ENCODE peak calls at places on chromosomes 16 and 17, in eight cellular contexts. K is left ventricle myocardium superior, V is NCI-H345, X is ascending aorta, J is iris pigment epithelial cell, F is GM23338, I is M059J, L is HEK293T. Y is an unnamed sample.

GRCh38 chr17:57839571-57839923 is 10.3 kb downstream of the MRPS23 start:
- DNase-seq in I (no peak), J (no peak), L (no peak), K (no peak), F (no peak), X (no peak), V (no peak), Y (no peak)

GRCh38 chr17:6110088-6110487 is 39.9 kb downstream of the WSCD1 start:
- DNase-seq in F (no peak), J (no peak), L (no peak), X (no peak), V (no peak), I (no peak), K (no peak), Y (no peak)

GRCh38 chr17:1482686-1483445 is 9.6 kb downstream of the MYO1C start:
- DNase-seq in K (peak), V (no peak), X (no peak), L (no peak), J (no peak), I (no peak), F (peak), Y (no peak)

GRCh38 chr16:2180962-2181923 is 15.2 kb downstream of the CASKIN1 start:
- DNase-seq in K (no peak), L (no peak), F (peak), J (no peak), V (no peak), I (no peak), X (no peak), Y (no peak)

GRCh38 chr16:81130126-81130525 is 33.9 kb upstream of the GCSH start:
- DNase-seq in K (no peak), J (no peak), L (no peak), X (no peak), V (no peak), I (no peak), F (no peak), Y (no peak)

GRCh38 chr17:73592531-73592961 is 51.7 kb downstream of the SDK2 start:
- DNase-seq in F (no peak), I (no peak), J (no peak), X (no peak), L (no peak), K (no peak), V (no peak), Y (no peak)

GRCh38 chr16:3266873-3267537 is 10.6 kb upstream of the MEFV start:
- DNase-seq in V (peak), I (peak), L (peak), X (no peak), F (peak), J (peak), K (no peak), Y (no peak)

GRCh38 chr17:28878981-28879380 is 18.6 kb downstream of the FLOT2 start:
- DNase-seq in V (peak), F (peak), I (peak), X (no peak), K (peak), L (peak), J (peak), Y (peak)

GRCh38 chr16:50202926-50203624 is 50.0 kb downstream of the TENT4B start:
- DNase-seq in V (no peak), I (peak), L (peak), X (no peak), K (no peak), J (peak), F (no peak), Y (peak)

GRCh38 chr17:68533887-68534700 is 21.9 kb downstream of the PRKAR1A start:
- DNase-seq in V (no peak), J (peak), I (no peak), L (no peak), F (peak), K (no peak), X (no peak), Y (peak)

GRCh38 chr17:5399767-5400166 is 19.7 kb downstream of the NUP88 start:
- DNase-seq in X (no peak), V (no peak), L (no peak), F (no peak), I (no peak), K (no peak), J (peak), Y (no peak)

GRCh38 chr17:21019976-21020575 is 22.7 kb downstream of the USP22 start:
- DNase-seq in X (no peak), J (peak), K (peak), I (no peak), L (peak), F (peak), V (no peak), Y (no peak)

GRCh38 chr17:67281053-67281452 is 36.1 kb upstream of the HELZ start:
- DNase-seq in X (no peak), V (no peak), I (no peak), L (no peak), J (no peak), K (no peak), F (peak), Y (no peak)

GRCh38 chr17:19724501-19725420 is 8.4 kb upstream of the SLC47A2 start:
- DNase-seq in V (no peak), J (no peak), I (no peak), F (no peak), L (no peak), X (peak), K (peak), Y (peak)

GRCh38 chr16:63904182-63904581 is 1217.7 kb downstream of the CDH11 start:
- DNase-seq in X (no peak), J (no peak), L (no peak), V (no peak), I (no peak), K (no peak), F (no peak), Y (no peak)

GRCh38 chr16:81266680-81267095 is 28.2 kb downstream of the BCO1 start:
- DNase-seq in F (no peak), V (peak), L (no peak), K (no peak), X (no peak), J (no peak), I (peak), Y (peak)

GRCh38 chr17:17681187-17681743 is at the start of gene RAI1:
- DNase-seq in X (no peak), V (peak), I (peak), K (peak), L (peak), F (peak), J (peak), Y (no peak)

GRCh38 chr17:73308017-73308823 is 3.6 kb downstream of the CDC42EP4 start:
- DNase-seq in K (peak), J (peak), I (peak), X (no peak), F (no peak), L (no peak), V (no peak), Y (peak)